ENCODE peak calls at places on chromosomes 1 and 21, in eight cellular contexts. Q, E, U, J, C, M, G and K are unnamed samples.

GRCh38 chr21:26005464-26005863 is 165.1 kb downstream of the APP start:
- DNase-seq in Q (no peak), E (no peak), U (no peak), J (no peak), C (no peak), M (no peak), G (no peak), K (no peak)

GRCh38 chr1:96538883-96539282 is 182.7 kb upstream of the PTBP2 start:
- DNase-seq in Q (peak), E (no peak), U (peak), J (peak), C (no peak), M (peak), G (peak), K (no peak)

GRCh38 chr1:181159451-181160151 is 71.1 kb downstream of the IER5 start:
- DNase-seq in Q (no peak), E (peak), U (no peak), J (peak), C (no peak), M (peak), G (peak), K (no peak)

GRCh38 chr21:15423676-15424445 is 305.9 kb upstream of the USP25 start:
- DNase-seq in Q (no peak), E (no peak), U (no peak), J (no peak), C (no peak), M (no peak), G (no peak), K (no peak)

GRCh38 chr1:117788014-117788413 is 141.4 kb downstream of the GDAP2 start:
- DNase-seq in Q (no peak), E (no peak), U (no peak), J (peak), C (no peak), M (no peak), G (no peak), K (no peak)

GRCh38 chr1:159054427-159054826 is 22.1 kb downstream of the AIM2 start:
- DNase-seq in Q (peak), E (peak), U (no peak), J (peak), C (no peak), M (peak), G (no peak), K (no peak)

GRCh38 chr1:30111431-30111830 is 612.0 kb downstream of the MATN1 start:
- DNase-seq in Q (peak), E (peak), U (peak), J (peak), C (no peak), M (peak), G (peak), K (peak)

GRCh38 chr21:45149021-45149420 is 74.6 kb downstream of the ADARB1 start:
- DNase-seq in Q (no peak), E (no peak), U (no peak), J (no peak), C (no peak), M (no peak), G (no peak), K (no peak)

GRCh38 chr1:7398982-7399381 is 372.1 kb upstream of the VAMP3 start:
- DNase-seq in Q (no peak), E (no peak), U (no peak), J (no peak), C (no peak), M (no peak), G (no peak), K (no peak)

GRCh38 chr1:235043234-235043633 is 85.4 kb downstream of the TOMM20 start:
- DNase-seq in Q (no peak), E (no peak), U (no peak), J (no peak), C (no peak), M (no peak), G (no peak), K (no peak)

GRCh38 chr1:208962867-208963266 is 620.6 kb upstream of the CAMK1G start:
- DNase-seq in Q (no peak), E (no peak), U (no peak), J (peak), C (no peak), M (peak), G (no peak), K (no peak)

GRCh38 chr1:7264101-7264500 is 478.8 kb downstream of the CAMTA1 start:
- DNase-seq in Q (no peak), E (no peak), U (no peak), J (no peak), C (no peak), M (no peak), G (no peak), K (no peak)

GRCh38 chr1:5617179-5618015 is 374.8 kb downstream of the NPHP4 start:
- DNase-seq in Q (peak), E (no peak), U (no peak), J (no peak), C (no peak), M (no peak), G (no peak), K (no peak)

GRCh38 chr1:236795757-236796719 is 946 bp downstream of the MTR start:
- DNase-seq in Q (no peak), E (peak), U (no peak), J (peak), C (no peak), M (peak), G (peak), K (peak)

GRCh38 chr1:231226161-231226560 is 14.9 kb upstream of the GNPAT start:
- DNase-seq in Q (no peak), E (no peak), U (no peak), J (no peak), C (no peak), M (no peak), G (no peak), K (no peak)

GRCh38 chr1:111334169-111334568 is 43.5 kb downstream of the CHIA start:
- DNase-seq in Q (peak), E (peak), U (peak), J (peak), C (peak), M (peak), G (peak), K (peak)

GRCh38 chr1:21689531-21690165 is 20.5 kb upstream of the RAP1GAP start:
- DNase-seq in Q (no peak), E (no peak), U (no peak), J (no peak), C (no peak), M (no peak), G (no peak), K (no peak)

GRCh38 chr1:20660363-20661234 is 570 bp downstream of the DDOST start:
- DNase-seq in Q (no peak), E (peak), U (no peak), J (peak), C (no peak), M (peak), G (no peak), K (no peak)

GRCh38 chr1:182595641-182596240 is 6.7 kb upstream of the RNASEL start:
- DNase-seq in Q (peak), E (peak), U (peak), J (peak), C (peak), M (peak), G (peak), K (peak)

GRCh38 chr21:45611296-45611695 is 32.2 kb upstream of the PCBP3 start:
- DNase-seq in Q (no peak), E (no peak), U (no peak), J (no peak), C (no peak), M (no peak), G (no peak), K (no peak)

GRCh38 chr1:227170361-227171166 is 147.7 kb downstream of the CDC42BPA start:
- DNase-seq in Q (no peak), E (no peak), U (peak), J (peak), C (no peak), M (peak), G (peak), K (no peak)

GRCh38 chr1:172286629-172287076 is 133.8 kb upstream of the C1orf105 start:
- DNase-seq in Q (no peak), E (no peak), U (peak), J (peak), C (no peak), M (peak), G (peak), K (no peak)

GRCh38 chr1:29599071-29599470 is 362.7 kb downstream of the PTPRU start:
- DNase-seq in Q (no peak), E (no peak), U (no peak), J (no peak), C (no peak), M (no peak), G (no peak), K (no peak)

GRCh38 chr1:169534653-169535052 is 48.9 kb upstream of the SLC19A2 start:
- DNase-seq in Q (no peak), E (no peak), U (no peak), J (no peak), C (no peak), M (no peak), G (no peak), K (no peak)